ENCODE peak calls at places on chromosomes 2 and 18, in seven cellular contexts. One of them, this sample, is unnamed.

GRCh38 chr18:70422061-70422965 is 133.5 kb downstream of the SOCS6 start:
- DNase-seq in coronary artery: peak; percentile 83
- DNase-seq in adrenal gland: peak; percentile 95
- DNase-seq in heart right ventricle: peak; percentile 69
- DNase-seq in GM23338: no peak
- DNase-seq in K562: no peak
- DNase-seq in left ventricle myocardium inferior: peak; percentile 64
- DNase-seq in this sample: peak; percentile 67

GRCh38 chr2:154425999-154426398 is 272.5 kb upstream of the KCNJ3 start:
- DNase-seq in coronary artery: no peak
- DNase-seq in adrenal gland: peak; percentile 27
- DNase-seq in heart right ventricle: peak; percentile 12
- DNase-seq in GM23338: no peak
- DNase-seq in K562: no peak
- DNase-seq in left ventricle myocardium inferior: no peak
- DNase-seq in this sample: no peak

GRCh38 chr2:32008811-32009478 is 1.9 kb downstream of the MEMO1 start:
- DNase-seq in coronary artery: no peak
- DNase-seq in adrenal gland: peak; percentile 6
- DNase-seq in heart right ventricle: no peak
- DNase-seq in GM23338: peak; percentile 19
- DNase-seq in K562: no peak
- DNase-seq in left ventricle myocardium inferior: no peak
- DNase-seq in this sample: no peak

GRCh38 chr2:162344617-162344950 is 652 bp downstream of the GCA start:
- DNase-seq in coronary artery: no peak
- DNase-seq in adrenal gland: no peak
- DNase-seq in heart right ventricle: no peak
- DNase-seq in GM23338: no peak
- DNase-seq in K562: no peak
- DNase-seq in left ventricle myocardium inferior: no peak
- DNase-seq in this sample: no peak

GRCh38 chr2:239552213-239552926 is 151.6 kb upstream of the HDAC4 start:
- DNase-seq in coronary artery: no peak
- DNase-seq in adrenal gland: no peak
- DNase-seq in heart right ventricle: no peak
- DNase-seq in GM23338: no peak
- DNase-seq in K562: no peak
- DNase-seq in left ventricle myocardium inferior: no peak
- DNase-seq in this sample: no peak

GRCh38 chr18:28065031-28065792 is 111.7 kb downstream of the CDH2 start:
- DNase-seq in coronary artery: no peak
- DNase-seq in adrenal gland: no peak
- DNase-seq in heart right ventricle: no peak
- DNase-seq in GM23338: no peak
- DNase-seq in K562: no peak
- DNase-seq in left ventricle myocardium inferior: no peak
- DNase-seq in this sample: no peak

GRCh38 chr2:237901932-237902846 is 42.8 kb downstream of the RAMP1 start:
- DNase-seq in coronary artery: no peak
- DNase-seq in adrenal gland: no peak
- DNase-seq in heart right ventricle: no peak
- DNase-seq in GM23338: peak; percentile 33
- DNase-seq in K562: no peak
- DNase-seq in left ventricle myocardium inferior: no peak
- DNase-seq in this sample: no peak

GRCh38 chr18:77103991-77104521 is 28.5 kb downstream of the MBP start:
- DNase-seq in coronary artery: peak; percentile 56
- DNase-seq in adrenal gland: no peak
- DNase-seq in heart right ventricle: no peak
- DNase-seq in GM23338: no peak
- DNase-seq in K562: no peak
- DNase-seq in left ventricle myocardium inferior: no peak
- DNase-seq in this sample: no peak

GRCh38 chr18:5890606-5891360 is 4.5 kb downstream of the TMEM200C start:
- DNase-seq in coronary artery: no peak
- DNase-seq in adrenal gland: peak; percentile 64
- DNase-seq in heart right ventricle: peak; percentile 46
- DNase-seq in GM23338: peak; percentile 83
- DNase-seq in K562: no peak
- DNase-seq in left ventricle myocardium inferior: peak; percentile 29
- DNase-seq in this sample: no peak

GRCh38 chr2:235095569-235095968 is 143.8 kb downstream of the SH3BP4 start:
- DNase-seq in coronary artery: no peak
- DNase-seq in adrenal gland: no peak
- DNase-seq in heart right ventricle: no peak
- DNase-seq in GM23338: no peak
- DNase-seq in K562: no peak
- DNase-seq in left ventricle myocardium inferior: no peak
- DNase-seq in this sample: no peak

GRCh38 chr18:76266226-76266991 is 228.6 kb downstream of the ZNF516 start:
- DNase-seq in coronary artery: no peak
- DNase-seq in adrenal gland: no peak
- DNase-seq in heart right ventricle: no peak
- DNase-seq in GM23338: no peak
- DNase-seq in K562: no peak
- DNase-seq in left ventricle myocardium inferior: no peak
- DNase-seq in this sample: no peak

GRCh38 chr2:171702781-171703556 is 15.7 kb downstream of the DYNC1I2 start:
- DNase-seq in coronary artery: no peak
- DNase-seq in adrenal gland: peak; percentile 26
- DNase-seq in heart right ventricle: no peak
- DNase-seq in GM23338: no peak
- DNase-seq in K562: no peak
- DNase-seq in left ventricle myocardium inferior: no peak
- DNase-seq in this sample: no peak

GRCh38 chr2:72078773-72079172 is 68.9 kb downstream of the CYP26B1 start:
- DNase-seq in coronary artery: no peak
- DNase-seq in adrenal gland: no peak
- DNase-seq in heart right ventricle: no peak
- DNase-seq in GM23338: no peak
- DNase-seq in K562: no peak
- DNase-seq in left ventricle myocardium inferior: no peak
- DNase-seq in this sample: no peak

GRCh38 chr18:3799515-3799914 is 349.5 kb downstream of the TGIF1 start:
- DNase-seq in coronary artery: no peak
- DNase-seq in adrenal gland: no peak
- DNase-seq in heart right ventricle: no peak
- DNase-seq in GM23338: peak; percentile 56
- DNase-seq in K562: no peak
- DNase-seq in left ventricle myocardium inferior: no peak
- DNase-seq in this sample: no peak

GRCh38 chr18:39622431-39622830 is 2056.8 kb upstream of the CELF4 start:
- DNase-seq in coronary artery: no peak
- DNase-seq in adrenal gland: no peak
- DNase-seq in heart right ventricle: no peak
- DNase-seq in GM23338: no peak
- DNase-seq in K562: no peak
- DNase-seq in left ventricle myocardium inferior: no peak
- DNase-seq in this sample: no peak

GRCh38 chr2:31216734-31217133 is 581 bp downstream of the CAPN14 start:
- DNase-seq in coronary artery: peak; percentile 41
- DNase-seq in adrenal gland: no peak
- DNase-seq in heart right ventricle: no peak
- DNase-seq in GM23338: no peak
- DNase-seq in K562: peak; percentile 19
- DNase-seq in left ventricle myocardium inferior: no peak
- DNase-seq in this sample: no peak

GRCh38 chr2:9844581-9844980 is 1.3 kb downstream of the TAF1B start:
- DNase-seq in coronary artery: no peak
- DNase-seq in adrenal gland: no peak
- DNase-seq in heart right ventricle: no peak
- DNase-seq in GM23338: no peak
- DNase-seq in K562: no peak
- DNase-seq in left ventricle myocardium inferior: no peak
- DNase-seq in this sample: no peak

GRCh38 chr2:127199223-127199622 is 20.9 kb downstream of the CYP27C1 start:
- DNase-seq in coronary artery: no peak
- DNase-seq in adrenal gland: no peak
- DNase-seq in heart right ventricle: no peak
- DNase-seq in GM23338: no peak
- DNase-seq in K562: no peak
- DNase-seq in left ventricle myocardium inferior: no peak
- DNase-seq in this sample: no peak

GRCh38 chr2:189276277-189276676 is 96.7 kb upstream of the COL5A2 start:
- DNase-seq in coronary artery: no peak
- DNase-seq in adrenal gland: no peak
- DNase-seq in heart right ventricle: no peak
- DNase-seq in GM23338: no peak
- DNase-seq in K562: no peak
- DNase-seq in left ventricle myocardium inferior: no peak
- DNase-seq in this sample: no peak

GRCh38 chr2:86213699-86214502 is 14.6 kb downstream of the MRPL35 start:
- DNase-seq in coronary artery: no peak
- DNase-seq in adrenal gland: no peak
- DNase-seq in heart right ventricle: no peak
- DNase-seq in GM23338: no peak
- DNase-seq in K562: peak; percentile 77
- DNase-seq in left ventricle myocardium inferior: no peak
- DNase-seq in this sample: no peak

GRCh38 chr2:37573406-37573805 is 98.0 kb downstream of the CDC42EP3 start:
- DNase-seq in coronary artery: no peak
- DNase-seq in adrenal gland: no peak
- DNase-seq in heart right ventricle: no peak
- DNase-seq in GM23338: no peak
- DNase-seq in K562: no peak
- DNase-seq in left ventricle myocardium inferior: no peak
- DNase-seq in this sample: no peak

GRCh38 chr2:96342085-96342484 is 6.5 kb downstream of the NCAPH start:
- DNase-seq in coronary artery: no peak
- DNase-seq in adrenal gland: peak; percentile 76
- DNase-seq in heart right ventricle: no peak
- DNase-seq in GM23338: no peak
- DNase-seq in K562: no peak
- DNase-seq in left ventricle myocardium inferior: no peak
- DNase-seq in this sample: no peak
- H3K27ac ChIP-seq in coronary artery: no peak overlapping the region
- H3K27ac ChIP-seq in adrenal gland: no peak overlapping the region
- H3K27ac ChIP-seq in heart right ventricle: no peak overlapping the region
- H3K27ac ChIP-seq in GM23338: no peak overlapping the region
- H3K27ac ChIP-seq in K562: peak overlapping the region; percentile 23
- H3K27ac ChIP-seq in left ventricle myocardium inferior: no peak overlapping the region
- H3K27ac ChIP-seq in this sample: no peak overlapping the region

GRCh38 chr2:194105358-194105757 is 1551.7 kb upstream of the SLC39A10 start:
- DNase-seq in coronary artery: no peak
- DNase-seq in adrenal gland: no peak
- DNase-seq in heart right ventricle: no peak
- DNase-seq in GM23338: no peak
- DNase-seq in K562: no peak
- DNase-seq in left ventricle myocardium inferior: no peak
- DNase-seq in this sample: no peak

GRCh38 chr2:194100201-194100600 is 1556.8 kb upstream of the SLC39A10 start:
- DNase-seq in coronary artery: no peak
- DNase-seq in adrenal gland: no peak
- DNase-seq in heart right ventricle: no peak
- DNase-seq in GM23338: no peak
- DNase-seq in K562: no peak
- DNase-seq in left ventricle myocardium inferior: no peak
- DNase-seq in this sample: no peak

GRCh38 chr2:194104687-194105086 is 1552.3 kb upstream of the SLC39A10 start:
- DNase-seq in coronary artery: no peak
- DNase-seq in adrenal gland: no peak
- DNase-seq in heart right ventricle: no peak
- DNase-seq in GM23338: no peak
- DNase-seq in K562: no peak
- DNase-seq in left ventricle myocardium inferior: no peak
- DNase-seq in this sample: no peak

DNA sequence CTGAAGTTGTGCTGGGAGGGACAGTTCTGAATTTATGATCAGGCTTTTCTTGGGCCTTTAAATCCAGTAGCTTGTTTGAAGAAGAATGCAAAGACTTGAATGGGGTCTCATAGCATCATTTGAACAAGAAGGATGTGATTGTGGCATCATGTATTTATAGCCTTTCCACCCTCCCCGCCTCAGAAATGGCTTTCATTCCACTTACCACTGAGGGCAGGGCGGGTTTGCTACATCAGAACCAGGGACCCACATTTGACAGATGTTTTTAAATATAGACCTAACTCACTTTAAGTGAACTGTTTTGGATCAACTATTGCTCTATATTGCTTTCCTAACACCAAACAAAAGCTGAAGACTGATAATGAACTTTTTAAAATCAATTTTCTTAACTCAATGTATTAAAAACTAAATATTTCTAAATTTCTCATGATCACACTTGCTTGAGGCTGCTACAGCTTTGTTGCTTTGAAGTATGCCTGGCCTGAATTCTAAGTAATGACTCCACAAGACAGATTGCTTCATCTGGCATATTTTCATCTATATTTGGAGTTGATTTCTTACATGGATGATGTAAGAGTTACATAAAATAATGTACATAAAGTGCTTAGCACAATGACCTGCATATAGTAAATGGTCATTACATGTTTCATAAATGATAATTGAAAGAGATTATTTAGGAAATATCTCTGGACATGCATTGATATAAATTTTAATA is 1552.9 kb upstream of the SLC39A10 start:
- DNase-seq in coronary artery: no peak
- DNase-seq in adrenal gland: no peak
- DNase-seq in heart right ventricle: no peak
- DNase-seq in GM23338: no peak
- DNase-seq in K562: no peak
- DNase-seq in left ventricle myocardium inferior: no peak
- DNase-seq in this sample: no peak
- H3K27ac ChIP-seq in coronary artery: no peak overlapping the region
- H3K27ac ChIP-seq in adrenal gland: no peak overlapping the region
- H3K27ac ChIP-seq in heart right ventricle: no peak overlapping the region
- H3K27ac ChIP-seq in GM23338: no peak overlapping the region
- H3K27ac ChIP-seq in K562: no peak overlapping the region
- H3K27ac ChIP-seq in left ventricle myocardium inferior: no peak overlapping the region
- H3K27ac ChIP-seq in this sample: no peak overlapping the region

DNA sequence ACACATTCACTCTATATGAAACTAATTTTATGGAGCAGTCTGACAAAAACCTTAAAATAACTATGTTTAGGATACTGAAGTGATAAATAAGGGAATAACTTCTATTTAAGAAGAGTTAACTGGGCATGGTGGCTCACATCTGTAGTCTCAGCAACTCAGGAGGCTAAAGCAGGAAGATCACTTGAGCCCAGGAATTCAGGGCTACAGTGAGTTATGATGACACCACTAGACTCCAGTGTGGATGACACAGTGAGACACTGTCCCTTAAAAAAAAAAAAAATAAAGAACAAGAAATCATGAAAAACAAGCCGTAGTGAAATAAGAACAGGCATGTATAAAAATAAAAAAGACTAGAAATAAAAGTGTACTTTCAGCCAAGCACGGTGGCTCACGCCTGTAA is 82.0 kb downstream of the THADA start:
- DNase-seq in coronary artery: no peak
- DNase-seq in adrenal gland: no peak
- DNase-seq in heart right ventricle: no peak
- DNase-seq in GM23338: no peak
- DNase-seq in K562: no peak
- DNase-seq in left ventricle myocardium inferior: no peak
- DNase-seq in this sample: no peak
- H3K27ac ChIP-seq in coronary artery: peak overlapping the region; percentile 43
- H3K27ac ChIP-seq in adrenal gland: no peak overlapping the region
- H3K27ac ChIP-seq in heart right ventricle: peak overlapping the region; percentile 64
- H3K27ac ChIP-seq in GM23338: no peak overlapping the region
- H3K27ac ChIP-seq in K562: no peak overlapping the region
- H3K27ac ChIP-seq in left ventricle myocardium inferior: peak overlapping the region; percentile 74
- H3K27ac ChIP-seq in this sample: peak overlapping the region; percentile 35

GRCh38 chr2:64850641-64851040 is 138.6 kb upstream of the SLC1A4 start:
- DNase-seq in coronary artery: no peak
- DNase-seq in adrenal gland: no peak
- DNase-seq in heart right ventricle: no peak
- DNase-seq in GM23338: no peak
- DNase-seq in K562: no peak
- DNase-seq in left ventricle myocardium inferior: no peak
- DNase-seq in this sample: no peak
- H3K27ac ChIP-seq in coronary artery: no peak overlapping the region
- H3K27ac ChIP-seq in adrenal gland: no peak overlapping the region
- H3K27ac ChIP-seq in heart right ventricle: no peak overlapping the region
- H3K27ac ChIP-seq in GM23338: no peak overlapping the region
- H3K27ac ChIP-seq in K562: no peak overlapping the region
- H3K27ac ChIP-seq in left ventricle myocardium inferior: no peak overlapping the region
- H3K27ac ChIP-seq in this sample: no peak overlapping the region

This sample was measured in tibial nerve.